ENCODE peak calls at places on chromosomes 11 and 22, in eight cellular contexts. One of them, this sample, is unnamed.

GRCh38 chr11:95147364-95147905 is 57.8 kb downstream of the ENDOD1 start:
- DNase-seq in HepG2: peak
- DNase-seq in suprapubic skin: no peak
- DNase-seq in transverse colon: no peak
- DNase-seq in A549: peak
- DNase-seq in ovary: no peak
- DNase-seq in K562: peak
- DNase-seq in tibial nerve: no peak
- DNase-seq in this sample: no peak

GRCh38 chr11:86138958-86139357 is 70.1 kb upstream of the PICALM start:
- DNase-seq in HepG2: no peak
- DNase-seq in suprapubic skin: no peak
- DNase-seq in transverse colon: no peak
- DNase-seq in A549: no peak
- DNase-seq in ovary: no peak
- DNase-seq in K562: no peak
- DNase-seq in tibial nerve: no peak
- DNase-seq in this sample: no peak

GRCh38 chr11:13110929-13111812 is 102.1 kb downstream of the RASSF10 start:
- DNase-seq in HepG2: no peak
- DNase-seq in suprapubic skin: no peak
- DNase-seq in transverse colon: no peak
- DNase-seq in A549: peak
- DNase-seq in ovary: no peak
- DNase-seq in K562: peak
- DNase-seq in tibial nerve: no peak
- DNase-seq in this sample: no peak

GRCh38 chr22:46674367-46674781 is 54.2 kb downstream of the GRAMD4 start:
- DNase-seq in HepG2: no peak
- DNase-seq in suprapubic skin: no peak
- DNase-seq in transverse colon: peak
- DNase-seq in A549: no peak
- DNase-seq in ovary: no peak
- DNase-seq in K562: no peak
- DNase-seq in tibial nerve: no peak
- DNase-seq in this sample: peak

GRCh38 chr11:98069861-98070260 is 950.9 kb upstream of the CNTN5 start:
- DNase-seq in HepG2: no peak
- DNase-seq in suprapubic skin: no peak
- DNase-seq in transverse colon: no peak
- DNase-seq in A549: no peak
- DNase-seq in ovary: no peak
- DNase-seq in K562: no peak
- DNase-seq in tibial nerve: no peak
- DNase-seq in this sample: no peak

GRCh38 chr11:91406009-91406408 is 818.6 kb upstream of the FAT3 start:
- DNase-seq in HepG2: no peak
- DNase-seq in suprapubic skin: no peak
- DNase-seq in transverse colon: no peak
- DNase-seq in A549: no peak
- DNase-seq in ovary: no peak
- DNase-seq in K562: no peak
- DNase-seq in tibial nerve: no peak
- DNase-seq in this sample: no peak

GRCh38 chr22:24133187-24133965 is 47.9 kb upstream of the SUSD2 start:
- DNase-seq in HepG2: no peak
- DNase-seq in suprapubic skin: no peak
- DNase-seq in transverse colon: no peak
- DNase-seq in A549: peak
- DNase-seq in ovary: no peak
- DNase-seq in K562: no peak
- DNase-seq in tibial nerve: no peak
- DNase-seq in this sample: no peak

GRCh38 chr22:30872282-30873041 is 96.1 kb downstream of the MORC2 start:
- DNase-seq in HepG2: no peak
- DNase-seq in suprapubic skin: peak
- DNase-seq in transverse colon: peak
- DNase-seq in A549: no peak
- DNase-seq in ovary: no peak
- DNase-seq in K562: peak
- DNase-seq in tibial nerve: no peak
- DNase-seq in this sample: no peak

GRCh38 chr11:20002312-20003216 is 157.7 kb downstream of the DBX1 start:
- DNase-seq in HepG2: peak
- DNase-seq in suprapubic skin: no peak
- DNase-seq in transverse colon: no peak
- DNase-seq in A549: peak
- DNase-seq in ovary: no peak
- DNase-seq in K562: no peak
- DNase-seq in tibial nerve: no peak
- DNase-seq in this sample: no peak

GRCh38 chr11:8232414-8232813 is 31.3 kb downstream of the LMO1 start:
- DNase-seq in HepG2: no peak
- DNase-seq in suprapubic skin: no peak
- DNase-seq in transverse colon: no peak
- DNase-seq in A549: no peak
- DNase-seq in ovary: no peak
- DNase-seq in K562: no peak
- DNase-seq in tibial nerve: no peak
- DNase-seq in this sample: no peak

GRCh38 chr11:20125927-20126326 is 34.3 kb downstream of the DBX1 start:
- DNase-seq in HepG2: no peak
- DNase-seq in suprapubic skin: no peak
- DNase-seq in transverse colon: no peak
- DNase-seq in A549: peak
- DNase-seq in ovary: no peak
- DNase-seq in K562: no peak
- DNase-seq in tibial nerve: no peak
- DNase-seq in this sample: no peak

GRCh38 chr22:34236527-34236926 is 316.3 kb upstream of the LARGE1 start:
- DNase-seq in HepG2: no peak
- DNase-seq in suprapubic skin: no peak
- DNase-seq in transverse colon: no peak
- DNase-seq in A549: no peak
- DNase-seq in ovary: no peak
- DNase-seq in K562: no peak
- DNase-seq in tibial nerve: no peak
- DNase-seq in this sample: no peak
- TF ChIP-seq EP300 in HepG2: no peak
- TF ChIP-seq EP300 in suprapubic skin: no peak
- TF ChIP-seq EP300 in transverse colon: no peak
- TF ChIP-seq EP300 in A549: no peak
- TF ChIP-seq EP300 in ovary: no peak
- TF ChIP-seq EP300 in K562: no peak
- TF ChIP-seq EP300 in tibial nerve: no peak
- TF ChIP-seq EP300 in this sample: no peak

GRCh38 chr11:60334005-60334620 is 7.1 kb downstream of the MS4A6E start:
- DNase-seq in HepG2: peak
- DNase-seq in suprapubic skin: no peak
- DNase-seq in transverse colon: peak
- DNase-seq in A549: peak
- DNase-seq in ovary: no peak
- DNase-seq in K562: peak
- DNase-seq in tibial nerve: peak
- DNase-seq in this sample: peak
- H3K4me3 ChIP-seq in HepG2: no peak
- H3K4me3 ChIP-seq in suprapubic skin: no peak
- H3K4me3 ChIP-seq in transverse colon: no peak
- H3K4me3 ChIP-seq in A549: no peak
- H3K4me3 ChIP-seq in ovary: no peak
- H3K4me3 ChIP-seq in K562: no peak
- H3K4me3 ChIP-seq in tibial nerve: no peak
- H3K4me3 ChIP-seq in this sample: no peak

GRCh38 chr22:44730034-44730433 is 22.3 kb upstream of the ARHGAP8 start:
- DNase-seq in HepG2: no peak
- DNase-seq in suprapubic skin: no peak
- DNase-seq in transverse colon: no peak
- DNase-seq in A549: no peak
- DNase-seq in ovary: no peak
- DNase-seq in K562: no peak
- DNase-seq in tibial nerve: no peak
- DNase-seq in this sample: no peak
- TF ChIP-seq EP300 in HepG2: no peak
- TF ChIP-seq EP300 in suprapubic skin: no peak
- TF ChIP-seq EP300 in transverse colon: no peak
- TF ChIP-seq EP300 in A549: no peak
- TF ChIP-seq EP300 in ovary: no peak
- TF ChIP-seq EP300 in K562: no peak
- TF ChIP-seq EP300 in tibial nerve: no peak
- TF ChIP-seq EP300 in this sample: no peak

GRCh38 chr11:47395225-47396048 is 13.0 kb upstream of the SLC39A13 start:
- DNase-seq in HepG2: no peak
- DNase-seq in suprapubic skin: no peak
- DNase-seq in transverse colon: no peak
- DNase-seq in A549: no peak
- DNase-seq in ovary: no peak
- DNase-seq in K562: no peak
- DNase-seq in tibial nerve: no peak
- DNase-seq in this sample: no peak

GRCh38 chr11:47393163-47394049 is 15.0 kb upstream of the SLC39A13 start:
- DNase-seq in HepG2: no peak
- DNase-seq in suprapubic skin: no peak
- DNase-seq in transverse colon: no peak
- DNase-seq in A549: no peak
- DNase-seq in ovary: no peak
- DNase-seq in K562: peak
- DNase-seq in tibial nerve: no peak
- DNase-seq in this sample: no peak

GRCh38 chr11:47394050-47394321 is 14.4 kb upstream of the SLC39A13 start:
- DNase-seq in HepG2: no peak
- DNase-seq in suprapubic skin: no peak
- DNase-seq in transverse colon: no peak
- DNase-seq in A549: no peak
- DNase-seq in ovary: no peak
- DNase-seq in K562: no peak
- DNase-seq in tibial nerve: no peak
- DNase-seq in this sample: no peak

GRCh38 chr11:47396049-47396320 is 12.4 kb upstream of the SLC39A13 start:
- DNase-seq in HepG2: no peak
- DNase-seq in suprapubic skin: no peak
- DNase-seq in transverse colon: no peak
- DNase-seq in A549: no peak
- DNase-seq in ovary: no peak
- DNase-seq in K562: no peak
- DNase-seq in tibial nerve: no peak
- DNase-seq in this sample: no peak

GRCh38 chr11:47394322-47395224 is 13.8 kb upstream of the SLC39A13 start:
- DNase-seq in HepG2: peak
- DNase-seq in suprapubic skin: no peak
- DNase-seq in transverse colon: peak
- DNase-seq in A549: no peak
- DNase-seq in ovary: no peak
- DNase-seq in K562: peak
- DNase-seq in tibial nerve: no peak
- DNase-seq in this sample: peak
- H3K4me3 ChIP-seq in HepG2: no peak
- H3K4me3 ChIP-seq in suprapubic skin: peak
- H3K4me3 ChIP-seq in transverse colon: peak
- H3K4me3 ChIP-seq in A549: no peak
- H3K4me3 ChIP-seq in ovary: no peak
- H3K4me3 ChIP-seq in K562: no peak
- H3K4me3 ChIP-seq in tibial nerve: no peak
- H3K4me3 ChIP-seq in this sample: no peak

DNA sequence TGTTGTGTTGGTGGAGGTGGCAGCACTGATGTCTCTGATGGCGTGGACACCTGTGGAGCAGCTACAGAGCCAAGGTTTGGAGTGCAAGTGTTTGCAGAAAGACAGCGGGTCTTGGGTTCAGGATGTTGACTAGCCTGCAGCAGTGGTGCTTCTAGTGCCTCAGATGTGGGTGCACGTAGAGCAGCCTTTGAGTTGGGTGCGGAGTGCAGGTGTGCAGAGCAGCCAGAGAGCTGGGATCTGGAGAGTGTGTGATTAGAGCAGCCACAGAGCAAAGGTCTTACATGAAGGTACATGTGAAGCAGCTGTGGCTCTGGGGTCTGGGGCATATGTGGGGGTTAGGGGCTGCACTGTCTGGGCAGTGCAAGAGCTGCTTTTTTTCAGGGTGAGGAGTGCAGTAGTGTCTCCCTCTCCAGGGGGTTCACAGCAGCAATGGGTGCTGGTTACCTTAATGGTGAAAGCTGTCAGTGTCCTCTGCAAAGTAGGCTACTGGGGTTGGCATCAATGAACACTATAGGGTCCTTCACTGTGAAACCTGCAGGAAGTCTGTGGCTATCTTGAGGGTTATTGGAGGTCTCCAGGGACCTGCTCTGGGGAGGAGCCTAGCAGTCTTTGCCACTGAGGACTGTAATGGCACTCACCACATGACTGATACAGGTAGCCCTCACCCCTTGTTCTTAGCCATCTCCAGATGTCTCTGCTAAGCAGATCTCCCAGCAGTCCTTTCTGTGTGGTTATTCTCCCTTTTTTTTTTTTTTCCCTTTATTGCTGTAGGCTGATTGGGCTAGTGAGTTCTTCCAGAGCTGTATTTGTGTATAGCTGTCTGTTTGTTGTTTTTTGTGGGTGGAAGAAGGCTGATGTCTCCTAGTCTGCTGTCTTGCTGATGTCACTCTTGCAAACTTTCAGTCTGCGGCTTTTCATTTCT is 14.3 kb downstream of the BIRC2 start:
- DNase-seq in HepG2: no peak
- DNase-seq in suprapubic skin: no peak
- DNase-seq in transverse colon: no peak
- DNase-seq in A549: no peak
- DNase-seq in ovary: no peak
- DNase-seq in K562: no peak
- DNase-seq in tibial nerve: no peak
- DNase-seq in this sample: no peak
- TF ChIP-seq EP300 in HepG2: no peak
- TF ChIP-seq EP300 in suprapubic skin: no peak
- TF ChIP-seq EP300 in transverse colon: no peak
- TF ChIP-seq EP300 in A549: no peak
- TF ChIP-seq EP300 in ovary: no peak
- TF ChIP-seq EP300 in K562: no peak
- TF ChIP-seq EP300 in tibial nerve: no peak
- TF ChIP-seq EP300 in this sample: no peak

GRCh38 chr22:37443086-37443485 is 15.8 kb upstream of the ELFN2 start:
- DNase-seq in HepG2: no peak
- DNase-seq in suprapubic skin: no peak
- DNase-seq in transverse colon: no peak
- DNase-seq in A549: no peak
- DNase-seq in ovary: no peak
- DNase-seq in K562: no peak
- DNase-seq in tibial nerve: no peak
- DNase-seq in this sample: no peak
- H3K4me3 ChIP-seq in HepG2: no peak
- H3K4me3 ChIP-seq in suprapubic skin: no peak
- H3K4me3 ChIP-seq in transverse colon: no peak
- H3K4me3 ChIP-seq in A549: no peak
- H3K4me3 ChIP-seq in ovary: no peak
- H3K4me3 ChIP-seq in K562: no peak
- H3K4me3 ChIP-seq in tibial nerve: no peak
- H3K4me3 ChIP-seq in this sample: no peak